ENCODE peak calls at places on chromosomes 12 and 14, in seven cellular contexts. V is breast epithelium, K is astrocyte, A is psoas muscle, Q is SK-N-SH, R is PC-3, O is lower lobe of right lung. I is an unnamed sample. For H3K36me3, the result is how much of the 10 kb centered on the place peaks cover.

GRCh38 chr12:109586385-109587296 is 13.0 kb downstream of the MVK start:
- DNase-seq in V (no peak), K (no peak), A (no peak), Q (no peak), R (no peak), O (no peak), I (no peak)

GRCh38 chr12:60415361-60415760 is 819.5 kb downstream of the SLC16A7 start:
- DNase-seq in V (no peak), K (peak), A (no peak), Q (no peak), R (peak), O (no peak), I (no peak)

GRCh38 chr12:49909328-49909727 is 5.6 kb upstream of the FAIM2 start:
- DNase-seq in V (no peak), K (no peak), A (no peak), Q (no peak), R (no peak), O (peak), I (no peak)

GRCh38 chr12:79737875-79738718 is 47.3 kb upstream of the PAWR start:
- DNase-seq in V (no peak), K (peak), A (no peak), Q (peak), R (peak), O (no peak), I (no peak)

GRCh38 chr14:99809864-99810854 is 16.9 kb downstream of the EML1 start:
- DNase-seq in V (no peak), K (no peak), A (peak), Q (peak), R (no peak), O (no peak), I (no peak)

GRCh38 chr12:116236148-116236731 is 41.3 kb downstream of the MED13L start:
- DNase-seq in V (peak), K (peak), A (no peak), Q (peak), R (peak), O (no peak), I (no peak)

GRCh38 chr12:87866602-87867292 is 162.5 kb downstream of the C12orf50 start:
- DNase-seq in V (no peak), K (no peak), A (no peak), Q (peak), R (peak), O (no peak), I (no peak)

GRCh38 chr14:71695603-71696350 is 236.5 kb upstream of the RGS6 start:
- DNase-seq in V (no peak), K (peak), A (no peak), Q (no peak), R (no peak), O (no peak), I (no peak)

GRCh38 chr14:100072783-100073346 is 7.6 kb downstream of the EVL start:
- DNase-seq in V (peak), K (no peak), A (no peak), Q (no peak), R (peak), O (peak), I (no peak)

GRCh38 chr12:30088259-30088995 is 304.7 kb upstream of the TMTC1 start:
- DNase-seq in V (no peak), K (no peak), A (no peak), Q (no peak), R (peak), O (no peak), I (no peak)

GRCh38 chr12:130880411-130880885 is 8.6 kb downstream of the RAN start:
- DNase-seq in V (no peak), K (no peak), A (no peak), Q (no peak), R (no peak), O (no peak), I (no peak)

GRCh38 chr12:99981639-99982190 is 3.0 kb downstream of the ANKS1B start:
- DNase-seq in V (no peak), K (no peak), A (no peak), Q (no peak), R (no peak), O (no peak), I (no peak)

GRCh38 chr14:86501611-86502010 is 971.7 kb downstream of the FLRT2 start:
- DNase-seq in V (no peak), K (no peak), A (no peak), Q (no peak), R (no peak), O (no peak), I (no peak)

GRCh38 chr12:52634266-52635056 is 16.1 kb upstream of the KRT73 start:
- DNase-seq in V (peak), K (no peak), A (peak), Q (no peak), R (no peak), O (no peak), I (no peak)

GRCh38 chr12:44015333-44015941 is 179.6 kb downstream of the TMEM117 start:
- DNase-seq in V (no peak), K (peak), A (no peak), Q (peak), R (peak), O (no peak), I (no peak)

GRCh38 chr14:76827696-76828301 is 1.6 kb downstream of the LRRC74A start:
- DNase-seq in V (no peak), K (no peak), A (peak), Q (no peak), R (no peak), O (no peak), I (no peak)

GRCh38 chr12:67795235-67795634 is 146.7 kb downstream of the DYRK2 start:
- DNase-seq in V (no peak), K (no peak), A (no peak), Q (no peak), R (peak), O (no peak), I (no peak)

GRCh38 chr12:43978546-43978945 is 142.7 kb downstream of the TMEM117 start:
- DNase-seq in V (no peak), K (no peak), A (no peak), Q (no peak), R (no peak), O (no peak), I (no peak)

GRCh38 chr12:79547735-79548347 is 142.9 kb downstream of the PAWR start:
- DNase-seq in V (peak), K (peak), A (no peak), Q (peak), R (peak), O (no peak), I (no peak)

GRCh38 chr12:105561981-105562726 is 231.7 kb downstream of the C12orf75 start:
- DNase-seq in V (peak), K (peak), A (peak), Q (no peak), R (peak), O (no peak), I (peak)

GRCh38 chr12:79689041-79689476 is 1.7 kb downstream of the PAWR start:
- DNase-seq in V (no peak), K (no peak), A (no peak), Q (no peak), R (peak), O (no peak), I (no peak)

GRCh38 chr14:65933400-65934068 is 521.0 kb downstream of the FUT8 start:
- DNase-seq in V (no peak), K (no peak), A (no peak), Q (no peak), R (no peak), O (no peak), I (no peak)

GRCh38 chr12:19113464-19113863 is 16.1 kb upstream of the PLEKHA5 start:
- DNase-seq in V (no peak), K (no peak), A (no peak), Q (no peak), R (no peak), O (no peak), I (no peak)

GRCh38 chr14:64891839-64892375 is 12.2 kb upstream of the SPTB start:
- DNase-seq in V (no peak), K (peak), A (no peak), Q (peak), R (peak), O (no peak), I (no peak)
- TF ChIP-seq CTCF in V (no peak), K (peak), A (peak), Q (peak), R (peak), O (peak), I (peak)

DNA sequence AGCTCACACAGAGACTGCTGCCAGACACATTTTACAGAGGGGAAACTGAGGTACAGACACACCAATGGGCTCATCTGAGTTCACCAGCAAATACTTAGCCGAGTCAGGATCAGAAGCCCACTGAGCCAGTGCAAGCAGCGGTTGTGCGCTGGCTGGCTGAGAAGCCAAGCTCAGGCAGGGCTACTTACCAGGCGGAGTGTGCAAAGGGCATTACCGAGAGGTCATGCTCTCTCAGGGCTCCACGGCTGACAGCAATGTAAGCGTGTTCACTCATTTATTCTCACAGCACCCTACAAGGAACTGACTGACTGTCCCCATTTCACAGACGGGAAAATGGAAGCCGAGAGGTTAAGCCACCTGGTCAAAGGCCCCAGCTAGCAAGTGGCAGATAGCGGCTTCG is 63.7 kb downstream of the RFLNA start:
- DNase-seq in V (no peak), K (no peak), A (no peak), Q (no peak), R (no peak), O (no peak), I (no peak)
- H3K36me3 ChIP-seq in V (under half), K (under half), A (half or more), Q (half or more), R (half or more), O (half or more), I (half or more)

GRCh38 chr12:26746315-26746714 is 86.7 kb downstream of the ITPR2 start:
- DNase-seq in V (no peak), K (peak), A (no peak), Q (no peak), R (peak), O (no peak), I (no peak)
- H3K27ac ChIP-seq in V (no peak), K (peak), A (no peak), Q (peak), R (no peak), O (no peak), I (no peak)

GRCh38 chr14:22044193-22044592 is 370.6 kb upstream of the OR4E1 start:
- DNase-seq in V (no peak), K (no peak), A (no peak), Q (no peak), R (no peak), O (no peak), I (no peak)

GRCh38 chr14:22052795-22053194 is 379.2 kb upstream of the OR4E1 start:
- DNase-seq in V (no peak), K (no peak), A (no peak), Q (no peak), R (peak), O (no peak), I (no peak)

GRCh38 chr14:22046063-22046462 is 372.4 kb upstream of the OR4E1 start:
- DNase-seq in V (no peak), K (no peak), A (no peak), Q (no peak), R (no peak), O (no peak), I (no peak)

DNA sequence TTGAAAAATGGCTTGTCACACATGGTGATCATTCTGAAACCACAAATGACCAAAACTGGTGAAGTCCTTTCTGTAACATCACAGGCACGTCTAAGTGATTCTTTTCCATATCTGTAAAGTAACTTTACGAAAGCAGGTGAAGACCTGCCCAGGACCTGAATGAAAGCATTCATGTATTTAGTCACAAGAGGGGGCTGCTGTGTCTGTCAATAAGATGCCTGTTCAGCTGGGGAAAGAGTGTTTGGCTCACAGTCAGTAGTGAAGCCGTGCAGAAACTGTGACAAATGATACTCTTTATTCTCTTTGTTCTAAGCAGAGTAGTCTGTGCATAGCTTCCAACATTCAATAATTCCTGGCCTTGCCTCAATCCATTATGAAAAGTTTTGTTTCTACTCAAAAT is 373.5 kb upstream of the OR4E1 start:
- DNase-seq in V (no peak), K (no peak), A (no peak), Q (no peak), R (peak), O (no peak), I (no peak)
- TF ChIP-seq CTCF in V (no peak), K (peak), A (no peak), Q (peak), R (peak), O (peak), I (no peak)

I was measured in ascending aorta.